ENCODE peak calls at places on chromosomes 4 and X, in four cellular contexts. O is IMR-90, X is mesendoderm, N is H1. R is an unnamed sample.

GRCh38 chr4:176065365-176066249 is at the start of gene WDR17:
- DNase-seq in O (peak), X (peak), N (peak), R (peak)

GRCh38 chr4:106238819-106239420 is 77.1 kb downstream of the TBCK start:
- DNase-seq in O (peak), X (peak), N (peak), R (peak)

GRCh38 chr4:141768954-141769353 is 132.6 kb downstream of the IL15 start:
- DNase-seq in O (peak), X (no peak), N (no peak), R (no peak)

GRCh38 chrX:70172226-70172625 is 5.1 kb upstream of the DGAT2L6 start:
- DNase-seq in O (peak), X (no peak), N (no peak), R (no peak)

GRCh38 chrX:96126182-96126581 is 558.5 kb upstream of the DIAPH2 start:
- DNase-seq in O (no peak), X (no peak), N (no peak), R (no peak)

GRCh38 chrX:24341795-24342194 is 18.6 kb upstream of the SUPT20HL1 start:
- DNase-seq in O (peak), X (no peak), N (no peak), R (no peak)

GRCh38 chr4:8073206-8073863 is 85.3 kb downstream of the ABLIM2 start:
- DNase-seq in O (no peak), X (no peak), N (no peak), R (no peak)

GRCh38 chr4:850323-850945 is 24.5 kb upstream of the CPLX1 start:
- DNase-seq in O (no peak), X (no peak), N (no peak), R (no peak)

GRCh38 chr4:35105486-35105885 is 1138.8 kb downstream of the ARAP2 start:
- DNase-seq in O (no peak), X (no peak), N (no peak), R (no peak)

GRCh38 chr4:37968747-37969146 is 8.5 kb downstream of the PTTG2 start:
- DNase-seq in O (no peak), X (no peak), N (no peak), R (no peak)

GRCh38 chr4:6701371-6701770 is 7.7 kb downstream of the S100P start:
- DNase-seq in O (no peak), X (peak), N (peak), R (peak)

GRCh38 chr4:140556372-140557085 is 12.2 kb downstream of the UCP1 start:
- DNase-seq in O (no peak), X (peak), N (no peak), R (no peak)

GRCh38 chrX:17635231-17635630 is 102.1 kb upstream of the SCML1 start:
- DNase-seq in O (peak), X (peak), N (peak), R (peak)

GRCh38 chrX:121869876-121870477 is 822.6 kb downstream of the GLUD2 start:
- DNase-seq in O (no peak), X (no peak), N (no peak), R (no peak)
- H3K56ac ChIP-seq in O (no peak), X (no peak), N (no peak), R (no peak)

GRCh38 chr4:73703320-73703719 is 37.0 kb upstream of the CXCL8 start:
- DNase-seq in O (no peak), X (no peak), N (no peak), R (no peak)
- H3K4ac ChIP-seq in O (peak), X (no peak), N (no peak), R (no peak)

GRCh38 chrX:123943074-123943473 is 18.4 kb upstream of the STAG2 start:
- DNase-seq in O (no peak), X (no peak), N (no peak), R (no peak)
- H3K56ac ChIP-seq in O (no peak), X (no peak), N (no peak), R (no peak)

DNA sequence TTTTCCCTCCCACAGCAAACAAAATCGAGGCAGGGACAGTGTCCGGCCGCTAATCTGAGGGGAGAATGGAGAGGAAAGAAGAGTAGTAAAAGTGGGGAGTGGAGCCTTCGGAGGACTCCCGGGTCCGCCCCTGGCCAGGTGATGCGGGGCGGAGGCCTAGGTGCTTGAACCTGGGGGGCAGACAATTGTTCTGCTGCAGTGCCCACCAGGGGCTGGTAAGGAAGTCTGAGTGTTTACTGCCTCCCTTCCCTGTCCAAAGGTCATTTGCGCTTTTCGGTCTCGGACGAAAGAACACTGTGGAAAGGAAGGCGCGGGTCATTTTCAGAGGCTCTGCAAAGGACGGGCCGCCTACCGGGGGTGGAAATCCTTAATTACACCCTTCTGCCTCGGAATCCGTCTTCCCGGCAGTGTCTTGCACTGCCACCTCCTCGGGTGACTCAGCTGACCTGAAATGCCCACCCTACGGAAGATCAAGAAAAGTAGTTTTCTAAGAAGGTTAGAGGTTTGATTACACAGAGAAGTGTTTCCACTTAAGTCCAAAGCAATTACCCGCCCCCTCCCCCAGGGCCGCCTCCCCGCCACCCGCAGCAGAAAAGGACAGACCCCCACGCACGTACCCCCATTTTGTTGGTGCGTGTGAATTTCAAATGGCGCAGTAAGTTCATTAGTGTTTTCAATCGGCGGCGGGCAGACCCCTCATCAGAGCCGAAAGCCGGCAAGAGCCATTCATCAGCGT is 99.9 kb upstream of the TENM3 start:
- DNase-seq in O (peak), X (peak), N (no peak), R (no peak)
- H3K4ac ChIP-seq in O (peak), X (no peak), N (peak), R (no peak)

GRCh38 chr4:101843054-101843453 is 52.5 kb downstream of the BANK1 start:
- DNase-seq in O (no peak), X (no peak), N (no peak), R (no peak)
- H3K56ac ChIP-seq in O (no peak), X (no peak), N (no peak), R (no peak)

R was measured in H9.